ENCODE peak calls at places on chromosome 11, in five cellular contexts. Q, G, X, D and Y are unnamed samples.

GRCh38 chr11:2509481-2510001 is 64.7 kb downstream of the KCNQ1 start:
- DNase-seq in D (no peak), X (peak; percentile 19), G (no peak), Q (no peak), Y (no peak)

GRCh38 chr11:128627666-128628342 is 40.4 kb upstream of the ETS1 start:
- DNase-seq in Q (no peak), D (no peak), G (no peak), X (no peak), Y (no peak)

GRCh38 chr11:126104420-126104819 is 41.8 kb upstream of the CDON start:
- DNase-seq in Q (no peak), D (no peak), X (no peak), G (no peak), Y (no peak)

GRCh38 chr11:44568706-44569473 is 3.4 kb downstream of the CD82 start:
- DNase-seq in Q (no peak), X (peak; percentile 49), G (no peak), D (peak; percentile 93), Y (peak; percentile 96)

GRCh38 chr11:71490044-71490730 is 36.9 kb upstream of the KRTAP5-7 start:
- DNase-seq in D (peak; percentile 32), X (no peak), G (no peak), Q (peak; percentile 64), Y (no peak)

GRCh38 chr11:73520358-73521061 is 77.4 kb downstream of the FAM168A start:
- DNase-seq in G (no peak), D (no peak), X (no peak), Q (no peak), Y (no peak)

GRCh38 chr11:40274017-40274416 is 1185.4 kb downstream of the LRRC4C start:
- DNase-seq in G (no peak), D (no peak), X (no peak), Q (no peak), Y (no peak)

GRCh38 chr11:35234836-35235235 is 95.9 kb downstream of the CD44 start:
- DNase-seq in Q (no peak), X (no peak), D (no peak), G (no peak), Y (peak; percentile 53)

GRCh38 chr11:14258177-14258935 is 100.6 kb downstream of the RRAS2 start:
- DNase-seq in X (no peak), D (no peak), G (peak; percentile 26), Q (no peak), Y (peak; percentile 62)

GRCh38 chr11:134439181-134439580 is 27.1 kb upstream of the B3GAT1 start:
- DNase-seq in G (no peak), X (no peak), D (no peak), Q (no peak), Y (no peak)

GRCh38 chr11:7630002-7630401 is 43.3 kb downstream of the CYB5R2 start:
- DNase-seq in X (no peak), D (peak; percentile 57), G (no peak), Q (no peak), Y (peak; percentile 28)

GRCh38 chr11:2803186-2804057 is 82.2 kb downstream of the CDKN1C start:
- DNase-seq in Q (peak; percentile 65), G (no peak), D (peak; percentile 38), X (peak; percentile 14), Y (no peak)

GRCh38 chr11:56700242-56700918 is 1.5 kb downstream of the OR9G1 start:
- DNase-seq in D (no peak), Q (no peak), X (no peak), G (no peak), Y (no peak)

GRCh38 chr11:11493698-11494097 is 128.1 kb downstream of the GALNT18 start:
- DNase-seq in Q (no peak), X (no peak), G (no peak), D (no peak), Y (no peak)

GRCh38 chr11:1785749-1786261 is 22.1 kb upstream of the CTSD start:
- DNase-seq in X (no peak), G (no peak), D (peak; percentile 81), Q (no peak), Y (no peak)

GRCh38 chr11:116432301-116432700 is 340.5 kb downstream of the BUD13 start:
- DNase-seq in G (no peak), D (no peak), Q (no peak), X (no peak), Y (no peak)

GRCh38 chr11:35412285-35412684 is 7.1 kb downstream of the SLC1A2 start:
- DNase-seq in G (no peak), Q (no peak), D (no peak), X (no peak), Y (peak; percentile 39)

GRCh38 chr11:100776212-100776896 is 89.3 kb downstream of the ARHGAP42 start:
- DNase-seq in G (peak; percentile 82), Q (no peak), X (no peak), D (no peak), Y (peak; percentile 38)

GRCh38 chr11:111736191-111736590 is 30.0 kb downstream of the PPP2R1B start:
- DNase-seq in D (no peak), G (no peak), X (no peak), Q (no peak), Y (peak; percentile 85)

GRCh38 chr11:105799728-105800462 is 190.0 kb downstream of the GRIA4 start:
- DNase-seq in G (no peak), Q (no peak), D (no peak), X (no peak), Y (no peak)

GRCh38 chr11:123020968-123021367 is 39.3 kb upstream of the BSX start:
- DNase-seq in Q (no peak), X (no peak), D (no peak), G (peak; percentile 33), Y (peak; percentile 84)

GRCh38 chr11:57072640-57073039 is 83.9 kb downstream of the OR5AK2 start:
- DNase-seq in G (peak; percentile 2), D (no peak), Q (no peak), X (no peak), Y (peak; percentile 97)

GRCh38 chr11:74671520-74672196 is 59.6 kb downstream of the CHRDL2 start:
- DNase-seq in G (no peak), D (no peak), X (no peak), Q (no peak), Y (peak; percentile 72)

GRCh38 chr11:104609297-104609696 is 289.0 kb downstream of the CASP12 start:
- DNase-seq in X (no peak), Q (no peak), G (peak; percentile 28), D (no peak), Y (peak; percentile 71)

GRCh38 chr11:76419896-76420295 is 24.9 kb upstream of the EMSY start:
- DNase-seq in G (no peak), Q (no peak), D (no peak), X (no peak), Y (peak; percentile 3)

GRCh38 chr11:65390099-65390941 is 3.9 kb downstream of the FRMD8 start:
- DNase-seq in G (no peak), Q (no peak), X (no peak), D (no peak), Y (peak; percentile 62)

GRCh38 chr11:67276821-67277230 is 10.6 kb downstream of the GRK2 start:
- DNase-seq in Q (no peak), D (peak; percentile 78), X (peak; percentile 57), G (no peak), Y (peak; percentile 84)
- H3K4me3 ChIP-seq in Q (peak overlapping the region; percentile 42), D (no peak overlapping the region), X (no peak overlapping the region), G (peak overlapping the region; percentile 41), Y (peak overlapping the region; percentile 75)

GRCh38 chr11:17383466-17383865 is 5.0 kb downstream of the KCNJ11 start:
- DNase-seq in Q (no peak), D (no peak), X (no peak), G (no peak), Y (peak; percentile 45)

GRCh38 chr11:17382046-17382728 is 6.3 kb downstream of the KCNJ11 start:
- DNase-seq in D (no peak), X (no peak), Q (peak; percentile 76), G (no peak), Y (peak; percentile 40)

GRCh38 chr11:17385926-17386325 is 2.5 kb downstream of the KCNJ11 start:
- DNase-seq in D (no peak), G (no peak), Q (no peak), X (no peak), Y (no peak)

GRCh38 chr11:17385492-17385891 is 3.0 kb downstream of the KCNJ11 start:
- DNase-seq in G (no peak), X (no peak), Q (no peak), D (no peak), Y (no peak)

GRCh38 chr11:17384002-17384511 is 4.4 kb downstream of the KCNJ11 start:
- DNase-seq in D (peak; percentile 89), G (peak; percentile 66), Q (peak; percentile 84), X (peak; percentile 75), Y (peak; percentile 85)
- H3K4me1 ChIP-seq in D (no peaks in the 10 kb centered on the region), G (peaks cover 12% of the 10 kb centered on the region), Q (peaks cover 5% of the 10 kb centered on the region), X (peaks cover 5% of the 10 kb centered on the region), Y (peaks cover 15% of the 10 kb centered on the region)

DNA sequence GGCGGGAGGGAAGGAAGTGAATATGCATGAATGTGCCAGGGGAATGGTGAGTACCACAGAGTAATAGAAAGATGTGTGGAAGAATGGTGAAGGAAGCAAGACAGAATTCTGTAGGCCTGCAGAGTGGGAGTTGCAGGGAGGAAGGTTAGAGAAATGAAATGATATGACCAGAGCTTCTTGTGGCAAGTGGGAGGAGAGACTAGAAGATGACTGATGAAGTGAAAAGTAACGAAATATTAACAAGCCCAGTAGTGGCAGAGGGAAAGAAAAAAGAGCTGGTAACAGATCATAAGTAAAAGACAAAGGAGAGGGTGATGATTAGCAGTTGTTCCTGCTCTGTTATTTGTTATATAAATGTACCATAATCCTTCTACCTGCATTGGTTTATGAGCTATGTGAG is 1.0 kb upstream of the ALKBH8 start:
- DNase-seq in X (no peak), D (no peak), Q (no peak), G (no peak), Y (no peak)
- H3K4me3 ChIP-seq in X (no peak overlapping the region), D (no peak overlapping the region), Q (no peak overlapping the region), G (no peak overlapping the region), Y (no peak overlapping the region)

GRCh38 chr11:119319702-119320592 is 3.0 kb upstream of the MCAM start:
- DNase-seq in D (no peak), X (no peak), Q (peak; percentile 73), G (no peak), Y (no peak)
- H3K4me1 ChIP-seq in D (no peaks in the 10 kb centered on the region), X (peaks cover 6% of the 10 kb centered on the region), Q (peaks cover 66% of the 10 kb centered on the region), G (peaks cover 44% of the 10 kb centered on the region), Y (peaks cover 41% of the 10 kb centered on the region)

DNA sequence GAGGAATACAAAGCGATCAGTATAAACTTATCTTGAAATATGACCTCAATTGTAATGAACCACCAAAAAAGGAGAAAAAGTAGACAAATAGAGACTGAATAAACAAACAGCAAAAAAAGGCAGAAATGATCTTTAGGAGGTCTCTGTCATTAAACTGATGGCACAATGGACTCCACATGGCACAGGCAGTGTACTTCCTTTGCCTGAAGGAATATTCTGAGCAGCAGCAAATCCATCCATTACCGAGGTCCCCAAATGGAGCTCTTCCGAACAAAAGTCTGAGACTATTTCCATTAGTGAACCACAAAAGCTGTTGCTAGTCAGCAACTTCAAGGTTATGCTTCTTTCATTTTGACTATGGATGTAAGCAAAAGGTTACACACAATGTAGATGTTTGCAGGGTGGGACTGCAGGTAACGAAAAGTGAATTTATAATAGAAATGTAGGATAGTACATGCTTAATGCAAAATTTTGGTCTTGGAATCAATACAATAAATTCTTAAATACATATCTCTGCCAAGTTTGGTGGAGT is 14.5 kb downstream of the NARS2 start:
- DNase-seq in Q (no peak), G (no peak), D (no peak), X (no peak), Y (no peak)
- H3K4me3 ChIP-seq in Q (no peak overlapping the region), G (no peak overlapping the region), D (no peak overlapping the region), X (peak overlapping the region; percentile 12), Y (no peak overlapping the region)

DNA sequence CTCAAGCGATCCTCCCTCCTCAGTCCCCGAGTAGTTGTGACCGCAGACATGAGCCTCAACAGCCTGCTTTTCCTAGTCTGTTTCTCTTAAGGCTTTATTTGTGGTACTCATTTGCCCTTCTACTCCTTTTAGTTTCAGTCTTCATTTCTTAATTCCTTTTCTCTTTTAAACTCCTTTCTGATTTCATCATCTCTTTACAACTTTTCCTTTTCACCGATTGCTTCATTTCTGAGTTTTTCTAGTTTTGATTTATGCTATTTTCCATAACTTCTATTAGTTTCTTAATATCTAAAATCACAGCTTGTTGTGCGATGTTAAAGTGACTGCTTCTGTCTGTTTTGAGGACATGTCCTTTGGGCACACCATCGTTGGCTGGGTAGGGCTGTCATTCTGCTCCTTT is 17.3 kb upstream of the MRGPRF start:
- DNase-seq in G (no peak), Q (no peak), X (peak; percentile 13), D (no peak), Y (no peak)
- H3K4me1 ChIP-seq in G (no peaks in the 10 kb centered on the region), Q (no peaks in the 10 kb centered on the region), X (no peaks in the 10 kb centered on the region), D (no peaks in the 10 kb centered on the region), Y (no peaks in the 10 kb centered on the region)